ENCODE peak calls at places on chromosome 7, in four cellular contexts. U, R, Q and Y are unnamed samples.

GRCh38 chr7:67423058-67423457 is 426.4 kb downstream of the TYW1 start:
- DNase-seq in U (no peak), R (no peak), Q (no peak), Y (no peak)

GRCh38 chr7:141039366-141039765 is 24.6 kb upstream of the MRPS33 start:
- DNase-seq in U (no peak), R (no peak), Q (no peak), Y (no peak)

GRCh38 chr7:156764016-156764669 is 123.6 kb downstream of the RNF32 start:
- DNase-seq in U (peak; percentile 34), R (peak; percentile 16), Q (no peak), Y (no peak)

GRCh38 chr7:108468246-108468645 is 12.0 kb upstream of the NRCAM start:
- DNase-seq in U (no peak), R (no peak), Q (no peak), Y (no peak)

GRCh38 chr7:158043461-158044155 is 544.0 kb downstream of the PTPRN2 start:
- DNase-seq in U (no peak), R (no peak), Q (no peak), Y (no peak)

GRCh38 chr7:94676431-94676830 is 20.5 kb upstream of the SGCE start:
- DNase-seq in U (no peak), R (no peak), Q (no peak), Y (no peak)

GRCh38 chr7:33155811-33156210 is 26.4 kb downstream of the BBS9 start:
- DNase-seq in U (no peak), R (no peak), Q (no peak), Y (no peak)

GRCh38 chr7:42192851-42193456 is 44.1 kb downstream of the GLI3 start:
- DNase-seq in U (no peak), R (no peak), Q (no peak), Y (no peak)

GRCh38 chr7:101167645-101168411 is 2.5 kb upstream of the VGF start:
- DNase-seq in U (no peak), R (no peak), Q (no peak), Y (no peak)

GRCh38 chr7:158474488-158474887 is 113.1 kb downstream of the PTPRN2 start:
- DNase-seq in U (no peak), R (no peak), Q (no peak), Y (no peak)

GRCh38 chr7:119197872-119198527 is 973.5 kb downstream of the ANKRD7 start:
- DNase-seq in U (no peak), R (no peak), Q (peak; percentile 0), Y (peak; percentile 18)

GRCh38 chr7:78607099-78607498 is 808.5 kb downstream of the PHTF2 start:
- DNase-seq in U (no peak), R (no peak), Q (no peak), Y (no peak)

GRCh38 chr7:104410742-104411141 is 82.3 kb downstream of the LHFPL3 start:
- DNase-seq in U (no peak), R (no peak), Q (no peak), Y (no peak)

GRCh38 chr7:143351060-143351459 is 11.5 kb downstream of the FAM131B start:
- DNase-seq in U (no peak), R (no peak), Q (no peak), Y (no peak)

GRCh38 chr7:66140924-66141323 is 26.3 kb downstream of the CRCP start:
- DNase-seq in U (peak; percentile 67), R (peak; percentile 37), Q (no peak), Y (no peak)

GRCh38 chr7:152516216-152516615 is 80.4 kb upstream of the KMT2C start:
- DNase-seq in U (no peak), R (no peak), Q (no peak), Y (no peak)

GRCh38 chr7:97859606-97860204 is 12.5 kb downstream of the ASNS start:
- DNase-seq in U (no peak), R (no peak), Q (no peak), Y (no peak)

GRCh38 chr7:6497994-6498393 is 50.2 kb upstream of the DAGLB start:
- DNase-seq in U (no peak), R (no peak), Q (no peak), Y (no peak)

GRCh38 chr7:102252373-102252982 is 34.2 kb upstream of the SH2B2 start:
- DNase-seq in U (no peak), R (no peak), Q (no peak), Y (no peak)

GRCh38 chr7:22667562-22668239 is 59.3 kb upstream of the IL6 start:
- DNase-seq in U (no peak), R (no peak), Q (no peak), Y (no peak)

GRCh38 chr7:26858229-26858568 is 6.2 kb downstream of the SKAP2 start:
- DNase-seq in U (no peak), R (no peak), Q (no peak), Y (no peak)

GRCh38 chr7:8035190-8035589 is 66.6 kb downstream of the GLCCI1 start:
- DNase-seq in U (no peak), R (no peak), Q (no peak), Y (no peak)